ENCODE peak calls at places on chromosomes 5 and 9, in six cellular contexts. One of them, this sample, is unnamed.

GRCh38 chr9:132114102-132114707 is 34.5 kb upstream of the MED27 start:
- DNase-seq in Panc1: no peak
- DNase-seq in SW480: peak
- DNase-seq in stimulated activated CD8-positive, alpha-beta memory T cell treated with anti-CD3 and anti-CD28 coated beads, Interleukin-15, amount 100 ng/mL, for 24 hours: no peak
- DNase-seq in lower lobe of right lung: peak
- DNase-seq in activated T-cell treated with anti-CD3 and anti-CD28 coated beads, Interleukin-2, amount 50 U/mL, for 24 hours: peak
- DNase-seq in this sample: peak

GRCh38 chr9:130555968-130556367 is 23.4 kb upstream of the FUBP3 start:
- DNase-seq in Panc1: no peak
- DNase-seq in SW480: peak
- DNase-seq in stimulated activated CD8-positive, alpha-beta memory T cell treated with anti-CD3 and anti-CD28 coated beads, Interleukin-15, amount 100 ng/mL, for 24 hours: no peak
- DNase-seq in lower lobe of right lung: no peak
- DNase-seq in activated T-cell treated with anti-CD3 and anti-CD28 coated beads, Interleukin-2, amount 50 U/mL, for 24 hours: no peak
- DNase-seq in this sample: no peak

GRCh38 chr5:149237662-149238061 is 34.0 kb upstream of the AFAP1L1 start:
- DNase-seq in Panc1: no peak
- DNase-seq in SW480: no peak
- DNase-seq in stimulated activated CD8-positive, alpha-beta memory T cell treated with anti-CD3 and anti-CD28 coated beads, Interleukin-15, amount 100 ng/mL, for 24 hours: no peak
- DNase-seq in lower lobe of right lung: no peak
- DNase-seq in activated T-cell treated with anti-CD3 and anti-CD28 coated beads, Interleukin-2, amount 50 U/mL, for 24 hours: no peak
- DNase-seq in this sample: no peak

GRCh38 chr5:33641722-33642505 is 201.1 kb downstream of the TARS1 start:
- DNase-seq in Panc1: no peak
- DNase-seq in SW480: peak
- DNase-seq in stimulated activated CD8-positive, alpha-beta memory T cell treated with anti-CD3 and anti-CD28 coated beads, Interleukin-15, amount 100 ng/mL, for 24 hours: no peak
- DNase-seq in lower lobe of right lung: no peak
- DNase-seq in activated T-cell treated with anti-CD3 and anti-CD28 coated beads, Interleukin-2, amount 50 U/mL, for 24 hours: no peak
- DNase-seq in this sample: no peak

GRCh38 chr5:179134511-179134910 is 74.3 kb downstream of the ZNF354C start:
- DNase-seq in Panc1: no peak
- DNase-seq in SW480: no peak
- DNase-seq in stimulated activated CD8-positive, alpha-beta memory T cell treated with anti-CD3 and anti-CD28 coated beads, Interleukin-15, amount 100 ng/mL, for 24 hours: no peak
- DNase-seq in lower lobe of right lung: peak
- DNase-seq in activated T-cell treated with anti-CD3 and anti-CD28 coated beads, Interleukin-2, amount 50 U/mL, for 24 hours: no peak
- DNase-seq in this sample: peak

GRCh38 chr5:56515011-56515410 is 281.9 kb upstream of the ANKRD55 start:
- DNase-seq in Panc1: no peak
- DNase-seq in SW480: no peak
- DNase-seq in stimulated activated CD8-positive, alpha-beta memory T cell treated with anti-CD3 and anti-CD28 coated beads, Interleukin-15, amount 100 ng/mL, for 24 hours: no peak
- DNase-seq in lower lobe of right lung: no peak
- DNase-seq in activated T-cell treated with anti-CD3 and anti-CD28 coated beads, Interleukin-2, amount 50 U/mL, for 24 hours: no peak
- DNase-seq in this sample: no peak

GRCh38 chr5:173495225-173495904 is 121.1 kb downstream of the BOD1 start:
- DNase-seq in Panc1: no peak
- DNase-seq in SW480: no peak
- DNase-seq in stimulated activated CD8-positive, alpha-beta memory T cell treated with anti-CD3 and anti-CD28 coated beads, Interleukin-15, amount 100 ng/mL, for 24 hours: no peak
- DNase-seq in lower lobe of right lung: no peak
- DNase-seq in activated T-cell treated with anti-CD3 and anti-CD28 coated beads, Interleukin-2, amount 50 U/mL, for 24 hours: no peak
- DNase-seq in this sample: no peak

GRCh38 chr5:150672237-150672883 is 11.3 kb downstream of the MYOZ3 start:
- DNase-seq in Panc1: no peak
- DNase-seq in SW480: no peak
- DNase-seq in stimulated activated CD8-positive, alpha-beta memory T cell treated with anti-CD3 and anti-CD28 coated beads, Interleukin-15, amount 100 ng/mL, for 24 hours: no peak
- DNase-seq in lower lobe of right lung: no peak
- DNase-seq in activated T-cell treated with anti-CD3 and anti-CD28 coated beads, Interleukin-2, amount 50 U/mL, for 24 hours: peak
- DNase-seq in this sample: peak

GRCh38 chr5:34827594-34828506 is 11.1 kb upstream of the TTC23L start:
- DNase-seq in Panc1: no peak
- DNase-seq in SW480: no peak
- DNase-seq in stimulated activated CD8-positive, alpha-beta memory T cell treated with anti-CD3 and anti-CD28 coated beads, Interleukin-15, amount 100 ng/mL, for 24 hours: no peak
- DNase-seq in lower lobe of right lung: no peak
- DNase-seq in activated T-cell treated with anti-CD3 and anti-CD28 coated beads, Interleukin-2, amount 50 U/mL, for 24 hours: no peak
- DNase-seq in this sample: no peak

GRCh38 chr5:39755986-39756385 is 331.2 kb upstream of the DAB2 start:
- DNase-seq in Panc1: peak
- DNase-seq in SW480: peak
- DNase-seq in stimulated activated CD8-positive, alpha-beta memory T cell treated with anti-CD3 and anti-CD28 coated beads, Interleukin-15, amount 100 ng/mL, for 24 hours: no peak
- DNase-seq in lower lobe of right lung: no peak
- DNase-seq in activated T-cell treated with anti-CD3 and anti-CD28 coated beads, Interleukin-2, amount 50 U/mL, for 24 hours: no peak
- DNase-seq in this sample: peak

GRCh38 chr9:33818167-33818831 is 1.3 kb downstream of the UBE2R2 start:
- DNase-seq in Panc1: no peak
- DNase-seq in SW480: peak
- DNase-seq in stimulated activated CD8-positive, alpha-beta memory T cell treated with anti-CD3 and anti-CD28 coated beads, Interleukin-15, amount 100 ng/mL, for 24 hours: no peak
- DNase-seq in lower lobe of right lung: no peak
- DNase-seq in activated T-cell treated with anti-CD3 and anti-CD28 coated beads, Interleukin-2, amount 50 U/mL, for 24 hours: no peak
- DNase-seq in this sample: no peak

GRCh38 chr5:159402871-159403270 is 72.6 kb upstream of the IL12B start:
- DNase-seq in Panc1: no peak
- DNase-seq in SW480: no peak
- DNase-seq in stimulated activated CD8-positive, alpha-beta memory T cell treated with anti-CD3 and anti-CD28 coated beads, Interleukin-15, amount 100 ng/mL, for 24 hours: no peak
- DNase-seq in lower lobe of right lung: no peak
- DNase-seq in activated T-cell treated with anti-CD3 and anti-CD28 coated beads, Interleukin-2, amount 50 U/mL, for 24 hours: no peak
- DNase-seq in this sample: no peak

GRCh38 chr9:5799314-5799713 is 33.6 kb downstream of the ERMP1 start:
- DNase-seq in Panc1: peak
- DNase-seq in SW480: peak
- DNase-seq in stimulated activated CD8-positive, alpha-beta memory T cell treated with anti-CD3 and anti-CD28 coated beads, Interleukin-15, amount 100 ng/mL, for 24 hours: no peak
- DNase-seq in lower lobe of right lung: no peak
- DNase-seq in activated T-cell treated with anti-CD3 and anti-CD28 coated beads, Interleukin-2, amount 50 U/mL, for 24 hours: no peak
- DNase-seq in this sample: no peak

GRCh38 chr9:132946624-132947295 is 2.3 kb upstream of the TSC1 start:
- DNase-seq in Panc1: no peak
- DNase-seq in SW480: peak
- DNase-seq in stimulated activated CD8-positive, alpha-beta memory T cell treated with anti-CD3 and anti-CD28 coated beads, Interleukin-15, amount 100 ng/mL, for 24 hours: no peak
- DNase-seq in lower lobe of right lung: no peak
- DNase-seq in activated T-cell treated with anti-CD3 and anti-CD28 coated beads, Interleukin-2, amount 50 U/mL, for 24 hours: no peak
- DNase-seq in this sample: no peak

GRCh38 chr5:78640622-78641021 is 8.0 kb downstream of the LHFPL2 start:
- DNase-seq in Panc1: no peak
- DNase-seq in SW480: no peak
- DNase-seq in stimulated activated CD8-positive, alpha-beta memory T cell treated with anti-CD3 and anti-CD28 coated beads, Interleukin-15, amount 100 ng/mL, for 24 hours: no peak
- DNase-seq in lower lobe of right lung: no peak
- DNase-seq in activated T-cell treated with anti-CD3 and anti-CD28 coated beads, Interleukin-2, amount 50 U/mL, for 24 hours: no peak
- DNase-seq in this sample: no peak

GRCh38 chr9:83955985-83956287 is 24.1 kb downstream of the HNRNPK start:
- DNase-seq in Panc1: no peak
- DNase-seq in SW480: peak
- DNase-seq in stimulated activated CD8-positive, alpha-beta memory T cell treated with anti-CD3 and anti-CD28 coated beads, Interleukin-15, amount 100 ng/mL, for 24 hours: no peak
- DNase-seq in lower lobe of right lung: no peak
- DNase-seq in activated T-cell treated with anti-CD3 and anti-CD28 coated beads, Interleukin-2, amount 50 U/mL, for 24 hours: no peak
- DNase-seq in this sample: no peak

GRCh38 chr9:70639853-70640814 is 225.7 kb upstream of the KLF9 start:
- DNase-seq in Panc1: peak
- DNase-seq in SW480: peak
- DNase-seq in stimulated activated CD8-positive, alpha-beta memory T cell treated with anti-CD3 and anti-CD28 coated beads, Interleukin-15, amount 100 ng/mL, for 24 hours: no peak
- DNase-seq in lower lobe of right lung: no peak
- DNase-seq in activated T-cell treated with anti-CD3 and anti-CD28 coated beads, Interleukin-2, amount 50 U/mL, for 24 hours: no peak
- DNase-seq in this sample: no peak

GRCh38 chr9:18366184-18366583 is 107.8 kb upstream of the ADAMTSL1 start:
- DNase-seq in Panc1: no peak
- DNase-seq in SW480: no peak
- DNase-seq in stimulated activated CD8-positive, alpha-beta memory T cell treated with anti-CD3 and anti-CD28 coated beads, Interleukin-15, amount 100 ng/mL, for 24 hours: no peak
- DNase-seq in lower lobe of right lung: no peak
- DNase-seq in activated T-cell treated with anti-CD3 and anti-CD28 coated beads, Interleukin-2, amount 50 U/mL, for 24 hours: no peak
- DNase-seq in this sample: no peak

GRCh38 chr5:123545506-123545905 is 33.5 kb downstream of the CSNK1G3 start:
- DNase-seq in Panc1: peak
- DNase-seq in SW480: no peak
- DNase-seq in stimulated activated CD8-positive, alpha-beta memory T cell treated with anti-CD3 and anti-CD28 coated beads, Interleukin-15, amount 100 ng/mL, for 24 hours: no peak
- DNase-seq in lower lobe of right lung: no peak
- DNase-seq in activated T-cell treated with anti-CD3 and anti-CD28 coated beads, Interleukin-2, amount 50 U/mL, for 24 hours: no peak
- DNase-seq in this sample: no peak

GRCh38 chr5:158658439-158659230 is 441.1 kb downstream of the EBF1 start:
- DNase-seq in Panc1: no peak
- DNase-seq in SW480: no peak
- DNase-seq in stimulated activated CD8-positive, alpha-beta memory T cell treated with anti-CD3 and anti-CD28 coated beads, Interleukin-15, amount 100 ng/mL, for 24 hours: no peak
- DNase-seq in lower lobe of right lung: no peak
- DNase-seq in activated T-cell treated with anti-CD3 and anti-CD28 coated beads, Interleukin-2, amount 50 U/mL, for 24 hours: no peak
- DNase-seq in this sample: no peak

GRCh38 chr5:111254613-111255012 is 30.4 kb downstream of the CAMK4 start:
- DNase-seq in Panc1: no peak
- DNase-seq in SW480: no peak
- DNase-seq in stimulated activated CD8-positive, alpha-beta memory T cell treated with anti-CD3 and anti-CD28 coated beads, Interleukin-15, amount 100 ng/mL, for 24 hours: no peak
- DNase-seq in lower lobe of right lung: no peak
- DNase-seq in activated T-cell treated with anti-CD3 and anti-CD28 coated beads, Interleukin-2, amount 50 U/mL, for 24 hours: peak
- DNase-seq in this sample: no peak

GRCh38 chr5:119476341-119476740 is 24.0 kb downstream of the HSD17B4 start:
- DNase-seq in Panc1: no peak
- DNase-seq in SW480: no peak
- DNase-seq in stimulated activated CD8-positive, alpha-beta memory T cell treated with anti-CD3 and anti-CD28 coated beads, Interleukin-15, amount 100 ng/mL, for 24 hours: no peak
- DNase-seq in lower lobe of right lung: no peak
- DNase-seq in activated T-cell treated with anti-CD3 and anti-CD28 coated beads, Interleukin-2, amount 50 U/mL, for 24 hours: no peak
- DNase-seq in this sample: no peak

GRCh38 chr9:14056235-14056930 is 257.6 kb downstream of the NFIB start:
- DNase-seq in Panc1: no peak
- DNase-seq in SW480: no peak
- DNase-seq in stimulated activated CD8-positive, alpha-beta memory T cell treated with anti-CD3 and anti-CD28 coated beads, Interleukin-15, amount 100 ng/mL, for 24 hours: no peak
- DNase-seq in lower lobe of right lung: no peak
- DNase-seq in activated T-cell treated with anti-CD3 and anti-CD28 coated beads, Interleukin-2, amount 50 U/mL, for 24 hours: no peak
- DNase-seq in this sample: no peak

GRCh38 chr9:109811876-109812275 is 31.9 kb downstream of the PALM2AKAP2 start:
- DNase-seq in Panc1: no peak
- DNase-seq in SW480: no peak
- DNase-seq in stimulated activated CD8-positive, alpha-beta memory T cell treated with anti-CD3 and anti-CD28 coated beads, Interleukin-15, amount 100 ng/mL, for 24 hours: no peak
- DNase-seq in lower lobe of right lung: no peak
- DNase-seq in activated T-cell treated with anti-CD3 and anti-CD28 coated beads, Interleukin-2, amount 50 U/mL, for 24 hours: no peak
- DNase-seq in this sample: no peak

GRCh38 chr5:134543820-134544692 is 18.6 kb downstream of the JADE2 start:
- DNase-seq in Panc1: no peak
- DNase-seq in SW480: no peak
- DNase-seq in stimulated activated CD8-positive, alpha-beta memory T cell treated with anti-CD3 and anti-CD28 coated beads, Interleukin-15, amount 100 ng/mL, for 24 hours: no peak
- DNase-seq in lower lobe of right lung: peak
- DNase-seq in activated T-cell treated with anti-CD3 and anti-CD28 coated beads, Interleukin-2, amount 50 U/mL, for 24 hours: peak
- DNase-seq in this sample: no peak

GRCh38 chr5:72402959-72403628 is 82.9 kb downstream of the PTCD2 start:
- DNase-seq in Panc1: no peak
- DNase-seq in SW480: no peak
- DNase-seq in stimulated activated CD8-positive, alpha-beta memory T cell treated with anti-CD3 and anti-CD28 coated beads, Interleukin-15, amount 100 ng/mL, for 24 hours: no peak
- DNase-seq in lower lobe of right lung: no peak
- DNase-seq in activated T-cell treated with anti-CD3 and anti-CD28 coated beads, Interleukin-2, amount 50 U/mL, for 24 hours: no peak
- DNase-seq in this sample: peak

GRCh38 chr5:179274321-179275315 is 70.6 kb downstream of the ADAMTS2 start:
- DNase-seq in Panc1: no peak
- DNase-seq in SW480: no peak
- DNase-seq in stimulated activated CD8-positive, alpha-beta memory T cell treated with anti-CD3 and anti-CD28 coated beads, Interleukin-15, amount 100 ng/mL, for 24 hours: no peak
- DNase-seq in lower lobe of right lung: peak
- DNase-seq in activated T-cell treated with anti-CD3 and anti-CD28 coated beads, Interleukin-2, amount 50 U/mL, for 24 hours: no peak
- DNase-seq in this sample: peak

GRCh38 chr9:113623851-113624485 is 160.4 kb downstream of the RGS3 start:
- DNase-seq in Panc1: no peak
- DNase-seq in SW480: no peak
- DNase-seq in stimulated activated CD8-positive, alpha-beta memory T cell treated with anti-CD3 and anti-CD28 coated beads, Interleukin-15, amount 100 ng/mL, for 24 hours: no peak
- DNase-seq in lower lobe of right lung: no peak
- DNase-seq in activated T-cell treated with anti-CD3 and anti-CD28 coated beads, Interleukin-2, amount 50 U/mL, for 24 hours: peak
- DNase-seq in this sample: no peak

GRCh38 chr9:119963798-119964372 is 594.6 kb upstream of the BRINP1 start:
- DNase-seq in Panc1: no peak
- DNase-seq in SW480: peak
- DNase-seq in stimulated activated CD8-positive, alpha-beta memory T cell treated with anti-CD3 and anti-CD28 coated beads, Interleukin-15, amount 100 ng/mL, for 24 hours: no peak
- DNase-seq in lower lobe of right lung: no peak
- DNase-seq in activated T-cell treated with anti-CD3 and anti-CD28 coated beads, Interleukin-2, amount 50 U/mL, for 24 hours: no peak
- DNase-seq in this sample: peak

GRCh38 chr9:94772654-94773303 is 46.3 kb downstream of the AOPEP start:
- DNase-seq in Panc1: no peak
- DNase-seq in SW480: no peak
- DNase-seq in stimulated activated CD8-positive, alpha-beta memory T cell treated with anti-CD3 and anti-CD28 coated beads, Interleukin-15, amount 100 ng/mL, for 24 hours: no peak
- DNase-seq in lower lobe of right lung: no peak
- DNase-seq in activated T-cell treated with anti-CD3 and anti-CD28 coated beads, Interleukin-2, amount 50 U/mL, for 24 hours: no peak
- DNase-seq in this sample: no peak

GRCh38 chr9:79570449-79571308 is 1.1 kb upstream of the TLE4 start:
- DNase-seq in Panc1: no peak
- DNase-seq in SW480: peak
- DNase-seq in stimulated activated CD8-positive, alpha-beta memory T cell treated with anti-CD3 and anti-CD28 coated beads, Interleukin-15, amount 100 ng/mL, for 24 hours: peak
- DNase-seq in lower lobe of right lung: peak
- DNase-seq in activated T-cell treated with anti-CD3 and anti-CD28 coated beads, Interleukin-2, amount 50 U/mL, for 24 hours: peak
- DNase-seq in this sample: peak

GRCh38 chr5:58057324-58057723 is 402.6 kb downstream of the PLK2 start:
- DNase-seq in Panc1: no peak
- DNase-seq in SW480: no peak
- DNase-seq in stimulated activated CD8-positive, alpha-beta memory T cell treated with anti-CD3 and anti-CD28 coated beads, Interleukin-15, amount 100 ng/mL, for 24 hours: no peak
- DNase-seq in lower lobe of right lung: no peak
- DNase-seq in activated T-cell treated with anti-CD3 and anti-CD28 coated beads, Interleukin-2, amount 50 U/mL, for 24 hours: no peak
- DNase-seq in this sample: no peak

GRCh38 chr5:31809037-31809910 is 170.3 kb downstream of the PDZD2 start:
- DNase-seq in Panc1: peak
- DNase-seq in SW480: peak
- DNase-seq in stimulated activated CD8-positive, alpha-beta memory T cell treated with anti-CD3 and anti-CD28 coated beads, Interleukin-15, amount 100 ng/mL, for 24 hours: no peak
- DNase-seq in lower lobe of right lung: peak
- DNase-seq in activated T-cell treated with anti-CD3 and anti-CD28 coated beads, Interleukin-2, amount 50 U/mL, for 24 hours: peak
- DNase-seq in this sample: peak

This sample was measured in left cardiac atrium.